ENCODE peak calls at places on chromosomes 5 and 9, in six cellular contexts. K, A, H, T, Y and S are unnamed samples.

GRCh38 chr5:73321757-73322452 is 126.7 kb downstream of the FOXD1 start:
- DNase-seq in K (no peak), A (no peak), H (no peak), T (peak; percentile 63), Y (peak; percentile 65), S (peak; percentile 100)

GRCh38 chr5:170076211-170076610 is 29.5 kb upstream of the FOXI1 start:
- DNase-seq in K (no peak), A (no peak), H (no peak), T (no peak), Y (no peak), S (no peak)

GRCh38 chr5:41128291-41128690 is 57.1 kb upstream of the MROH2B start:
- DNase-seq in K (no peak), A (no peak), H (no peak), T (no peak), Y (no peak), S (no peak)

GRCh38 chr5:59416441-59416840 is 477.1 kb downstream of the PDE4D start:
- DNase-seq in K (no peak), A (no peak), H (no peak), T (no peak), Y (peak; percentile 43), S (peak; percentile 65)

GRCh38 chr5:140175367-140176027 is 509 bp downstream of the CYSTM1 start:
- DNase-seq in K (peak; percentile 93), A (peak; percentile 79), H (peak; percentile 68), T (peak; percentile 83), Y (peak; percentile 66), S (peak; percentile 30)

GRCh38 chr5:96893342-96893741 is 17.0 kb downstream of the ERAP2 start:
- DNase-seq in K (no peak), A (no peak), H (no peak), T (peak; percentile 68), Y (peak; percentile 85), S (peak; percentile 77)

GRCh38 chr5:180970875-180971274 is 17.8 kb upstream of the BTNL3 start:
- DNase-seq in K (no peak), A (no peak), H (no peak), T (no peak), Y (no peak), S (no peak)

GRCh38 chr5:170307575-170308465 is 10.2 kb upstream of the LCP2 start:
- DNase-seq in K (peak; percentile 79), A (no peak), H (peak; percentile 52), T (peak; percentile 12), Y (peak; percentile 93), S (peak; percentile 96)

GRCh38 chr5:74281191-74281590 is 359.3 kb downstream of the ENC1 start:
- DNase-seq in K (no peak), A (no peak), H (no peak), T (no peak), Y (no peak), S (no peak)

GRCh38 chr5:151696470-151697061 is 9.9 kb upstream of the SPARC start:
- DNase-seq in K (peak; percentile 81), A (peak; percentile 46), H (no peak), T (peak; percentile 64), Y (peak; percentile 96), S (no peak)

GRCh38 chr5:11801061-11801460 is 103.2 kb downstream of the CTNND2 start:
- DNase-seq in K (no peak), A (no peak), H (no peak), T (no peak), Y (no peak), S (peak; percentile 18)

GRCh38 chr9:121021294-121021693 is 28.8 kb downstream of the C5 start:
- DNase-seq in K (no peak), A (no peak), H (no peak), T (no peak), Y (no peak), S (no peak)

GRCh38 chr5:109316631-109317030 is 93.1 kb downstream of the PJA2 start:
- DNase-seq in K (no peak), A (no peak), H (no peak), T (no peak), Y (peak; percentile 20), S (peak; percentile 80)

GRCh38 chr9:88781500-88782391 is 209.5 kb upstream of the S1PR3 start:
- DNase-seq in K (no peak), A (peak; percentile 32), H (no peak), T (peak; percentile 47), Y (peak; percentile 95), S (no peak)

GRCh38 chr9:114551750-114552685 is 35.6 kb upstream of the ATP6V1G1 start:
- DNase-seq in K (no peak), A (no peak), H (no peak), T (peak; percentile 92), Y (peak; percentile 95), S (peak; percentile 99)

GRCh38 chr9:112705773-112706427 is 12.0 kb downstream of the INIP start:
- DNase-seq in K (no peak), A (peak; percentile 78), H (no peak), T (no peak), Y (peak; percentile 40), S (peak; percentile 38)

GRCh38 chr9:6549106-6549505 is 96.4 kb downstream of the GLDC start:
- DNase-seq in K (no peak), A (no peak), H (no peak), T (no peak), Y (no peak), S (no peak)

DNA sequence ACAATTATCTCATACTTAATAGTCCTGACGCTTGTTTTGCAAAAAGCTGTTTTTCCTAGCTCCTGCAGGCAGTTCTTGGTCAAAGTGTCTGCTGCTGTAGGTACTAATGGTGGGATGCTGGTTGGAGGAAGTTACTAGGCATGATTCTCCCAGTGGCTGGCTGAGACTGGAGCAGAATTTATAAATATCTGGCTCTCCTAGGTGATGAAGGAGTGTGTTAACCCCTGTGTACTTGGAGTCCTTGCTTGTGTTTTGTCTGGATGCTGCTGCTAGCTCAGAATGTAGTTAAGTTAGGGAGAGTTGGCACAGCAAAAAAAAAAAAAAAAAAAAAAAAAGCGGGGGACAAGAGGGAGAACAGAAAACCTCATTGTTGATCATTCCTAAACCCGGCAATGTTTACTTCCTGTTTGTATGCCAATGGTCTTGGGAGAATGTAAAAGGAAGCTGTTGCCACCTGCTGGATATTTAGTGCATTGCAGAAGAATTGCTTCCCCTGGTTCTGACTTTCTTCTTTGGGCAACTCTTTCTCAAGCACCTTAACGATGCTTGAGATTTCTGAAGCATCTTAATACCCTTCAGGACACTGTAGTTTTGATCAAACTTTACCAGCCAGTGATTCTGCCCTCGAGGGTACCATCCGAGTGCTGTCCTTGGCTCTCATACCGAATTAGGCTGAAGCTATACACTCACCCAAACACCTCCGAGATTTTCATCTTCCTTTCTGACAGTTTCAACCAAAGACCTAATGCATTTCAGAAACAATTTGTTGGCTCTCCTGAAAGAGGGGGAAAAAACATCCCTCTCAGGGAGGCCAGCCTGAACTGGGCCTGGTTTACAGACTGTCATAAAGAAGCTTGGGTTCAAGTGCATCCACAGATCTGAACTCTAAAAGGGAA is 71.7 kb upstream of the WWC1 start:
- DNase-seq in K (no peak), A (peak; percentile 88), H (peak; percentile 83), T (peak; percentile 85), Y (peak; percentile 87), S (peak; percentile 71)
- H3K4me3 ChIP-seq in K (no peak overlapping the region), A (no peak overlapping the region), H (no peak overlapping the region), T (no peak overlapping the region), Y (peak overlapping the region; percentile 15), S (no peak overlapping the region)

GRCh38 chr5:16877267-16877935 is 58.7 kb downstream of the MYO10 start:
- DNase-seq in K (no peak), A (no peak), H (no peak), T (no peak), Y (no peak), S (no peak)
- H3K4me3 ChIP-seq in K (no peak overlapping the region), A (no peak overlapping the region), H (no peak overlapping the region), T (no peak overlapping the region), Y (no peak overlapping the region), S (no peak overlapping the region)

DNA sequence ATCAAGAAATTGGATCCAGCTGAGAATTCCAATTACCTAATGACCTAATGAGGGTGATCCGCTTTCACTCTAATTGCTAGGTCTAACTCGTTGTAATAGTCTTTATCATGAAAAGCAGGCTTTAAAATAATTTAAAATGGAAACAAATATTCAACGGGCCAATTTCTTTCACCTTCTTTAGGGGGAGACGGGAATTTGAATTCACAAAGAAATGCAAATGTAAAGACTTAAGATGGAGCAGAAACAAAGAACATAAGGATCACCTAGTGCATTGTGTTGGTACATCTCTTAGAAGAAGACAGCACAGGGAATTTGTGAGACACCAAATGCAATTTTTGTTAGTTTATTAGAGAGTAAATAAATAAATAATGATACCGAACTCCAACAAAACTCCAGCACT is 1.5 kb upstream of the KCNN2 start:
- DNase-seq in K (no peak), A (peak; percentile 58), H (no peak), T (peak; percentile 22), Y (no peak), S (no peak)
- H3K4me3 ChIP-seq in K (peak overlapping the region; percentile 86), A (peak overlapping the region; percentile 77), H (no peak overlapping the region), T (no peak overlapping the region), Y (no peak overlapping the region), S (no peak overlapping the region)

GRCh38 chr9:71384343-71384742 is 262.9 kb upstream of the TRPM3 start:
- DNase-seq in K (no peak), A (peak; percentile 22), H (no peak), T (no peak), Y (no peak), S (no peak)

GRCh38 chr9:71383308-71383707 is 261.9 kb upstream of the TRPM3 start:
- DNase-seq in K (no peak), A (peak; percentile 34), H (no peak), T (no peak), Y (no peak), S (no peak)
- H3K4me3 ChIP-seq in K (no peak overlapping the region), A (no peak overlapping the region), H (no peak overlapping the region), T (no peak overlapping the region), Y (no peak overlapping the region), S (no peak overlapping the region)

GRCh38 chr5:154277499-154277898 is 87.0 kb downstream of the GALNT10 start:
- DNase-seq in K (no peak), A (no peak), H (no peak), T (peak; percentile 25), Y (no peak), S (no peak)
- H3K4me3 ChIP-seq in K (no peak overlapping the region), A (no peak overlapping the region), H (no peak overlapping the region), T (no peak overlapping the region), Y (no peak overlapping the region), S (no peak overlapping the region)

GRCh38 chr5:132298305-132298704 is 4.1 kb downstream of the SLC22A4 start:
- DNase-seq in K (no peak), A (no peak), H (no peak), T (no peak), Y (peak; percentile 47), S (peak; percentile 61)
- H3K4me3 ChIP-seq in K (no peak overlapping the region), A (no peak overlapping the region), H (no peak overlapping the region), T (no peak overlapping the region), Y (no peak overlapping the region), S (no peak overlapping the region)

GRCh38 chr5:149616727-149617284 is 35.5 kb downstream of the ARHGEF37 start:
- DNase-seq in K (no peak), A (no peak), H (peak; percentile 84), T (no peak), Y (no peak), S (no peak)

GRCh38 chr5:149617760-149618306 is 36.5 kb downstream of the ARHGEF37 start:
- DNase-seq in K (no peak), A (no peak), H (peak; percentile 86), T (no peak), Y (no peak), S (peak; percentile 23)

GRCh38 chr5:149614034-149614907 is 33.0 kb downstream of the ARHGEF37 start:
- DNase-seq in K (no peak), A (no peak), H (no peak), T (no peak), Y (no peak), S (no peak)

GRCh38 chr5:149618581-149619248 is 37.4 kb downstream of the ARHGEF37 start:
- DNase-seq in K (peak; percentile 69), A (peak; percentile 82), H (peak; percentile 85), T (peak; percentile 70), Y (peak; percentile 82), S (peak; percentile 99)

GRCh38 chr5:149615976-149616375 is 34.7 kb downstream of the ARHGEF37 start:
- DNase-seq in K (peak; percentile 54), A (no peak), H (no peak), T (no peak), Y (no peak), S (no peak)
- H3K4me3 ChIP-seq in K (no peak overlapping the region), A (no peak overlapping the region), H (no peak overlapping the region), T (no peak overlapping the region), Y (no peak overlapping the region), S (no peak overlapping the region)